ENCODE peak calls at places on chromosomes 13 and 19, in eight cellular contexts. Q, J, C, Y, F, V, M and K are unnamed samples.

GRCh38 chr19:50661087-50661486 is 11.8 kb downstream of the C19orf81 start:
- DNase-seq in M (no peak), F (no peak), Y (no peak), C (no peak), V (no peak), Q (no peak), J (no peak), K (no peak)

GRCh38 chr13:34897220-34897619 is 44.9 kb upstream of the NBEA start:
- DNase-seq in V (no peak), M (no peak), Q (no peak), Y (no peak), C (no peak), J (no peak), F (no peak), K (no peak)

GRCh38 chr19:55067869-55068268 is 4.9 kb upstream of the RDH13 start:
- DNase-seq in Y (no peak), J (no peak), V (no peak), C (no peak), M (no peak), Q (no peak), F (no peak), K (no peak)

GRCh38 chr19:7450243-7451223 is 38.3 kb downstream of the PEX11G start:
- DNase-seq in C (no peak), F (no peak), M (no peak), Y (no peak), J (no peak), V (no peak), Q (no peak), K (peak)

GRCh38 chr19:55620410-55620809 is 4.0 kb downstream of the ZNF784 start:
- DNase-seq in M (no peak), J (no peak), V (no peak), C (peak), Y (no peak), Q (peak), F (no peak), K (no peak)

GRCh38 chr13:27079421-27079958 is 92.1 kb downstream of the USP12 start:
- DNase-seq in C (no peak), M (no peak), F (no peak), Y (no peak), Q (no peak), V (no peak), J (no peak), K (peak)

GRCh38 chr13:92224052-92224821 is 825.8 kb downstream of the GPC5 start:
- DNase-seq in M (no peak), J (no peak), C (no peak), F (peak), Q (no peak), V (no peak), Y (no peak), K (peak)

GRCh38 chr13:113934576-113934975 is 39.3 kb downstream of the C13orf46 start:
- DNase-seq in J (no peak), F (no peak), Y (no peak), V (no peak), Q (no peak), M (no peak), C (no peak), K (no peak)

GRCh38 chr19:6238643-6239281 is 41.0 kb downstream of the MLLT1 start:
- DNase-seq in Y (no peak), V (no peak), J (no peak), Q (no peak), M (no peak), F (no peak), C (no peak), K (peak)

GRCh38 chr19:8988204-8988603 is 22.0 kb downstream of the MUC16 start:
- DNase-seq in J (peak), C (peak), V (no peak), M (no peak), Q (peak), F (no peak), Y (no peak), K (no peak)

GRCh38 chr19:55279376-55279772 is 536 bp downstream of the HSPBP1 start:
- DNase-seq in Y (no peak), Q (no peak), F (no peak), J (no peak), C (no peak), M (no peak), V (no peak), K (no peak)

GRCh38 chr19:6204212-6204611 is 68.7 kb downstream of the ACSBG2 start:
- DNase-seq in C (no peak), J (no peak), M (no peak), F (no peak), Q (no peak), V (no peak), Y (no peak), K (peak)